ENCODE peak calls at places on chromosomes 1 and 21, in six cellular contexts. One of them, this sample, is unnamed.

GRCh38 chr21:18987515-18988026 is 584.0 kb upstream of the TMPRSS15 start:
- DNase-seq in DND-41: no peak
- DNase-seq in foreskin fibroblast: no peak
- DNase-seq in GM10248: no peak
- DNase-seq in cardiac fibroblast: no peak
- DNase-seq in stomach: no peak
- DNase-seq in this sample: no peak

GRCh38 chr1:39758556-39759435 is 12.4 kb downstream of the OXCT2 start:
- DNase-seq in DND-41: no peak
- DNase-seq in foreskin fibroblast: no peak
- DNase-seq in GM10248: no peak
- DNase-seq in cardiac fibroblast: no peak
- DNase-seq in stomach: no peak
- DNase-seq in this sample: no peak

GRCh38 chr1:39816431-39817090 is 27.9 kb upstream of the BMP8B start:
- DNase-seq in DND-41: peak
- DNase-seq in foreskin fibroblast: peak
- DNase-seq in GM10248: peak
- DNase-seq in cardiac fibroblast: peak
- DNase-seq in stomach: peak
- DNase-seq in this sample: peak

GRCh38 chr1:108643492-108644333 is 17.2 kb downstream of the HENMT1 start:
- DNase-seq in DND-41: peak
- DNase-seq in foreskin fibroblast: peak
- DNase-seq in GM10248: peak
- DNase-seq in cardiac fibroblast: peak
- DNase-seq in stomach: peak
- DNase-seq in this sample: peak

GRCh38 chr1:176897350-176898236 is 266.9 kb downstream of the ASTN1 start:
- DNase-seq in DND-41: peak
- DNase-seq in foreskin fibroblast: peak
- DNase-seq in GM10248: peak
- DNase-seq in cardiac fibroblast: peak
- DNase-seq in stomach: peak
- DNase-seq in this sample: peak

GRCh38 chr1:39407496-39407888 is 83.9 kb upstream of the BMP8A start:
- DNase-seq in DND-41: no peak
- DNase-seq in foreskin fibroblast: no peak
- DNase-seq in GM10248: no peak
- DNase-seq in cardiac fibroblast: no peak
- DNase-seq in stomach: no peak
- DNase-seq in this sample: no peak

GRCh38 chr1:108560143-108560429 is 186 bp downstream of the EEIG2 start:
- DNase-seq in DND-41: no peak
- DNase-seq in foreskin fibroblast: no peak
- DNase-seq in GM10248: no peak
- DNase-seq in cardiac fibroblast: peak
- DNase-seq in stomach: no peak
- DNase-seq in this sample: no peak

GRCh38 chr1:200112308-200112707 is 84.8 kb downstream of the NR5A2 start:
- DNase-seq in DND-41: no peak
- DNase-seq in foreskin fibroblast: peak
- DNase-seq in GM10248: no peak
- DNase-seq in cardiac fibroblast: no peak
- DNase-seq in stomach: no peak
- DNase-seq in this sample: no peak

GRCh38 chr1:94068831-94069648 is 51.9 kb downstream of the ABCA4 start:
- DNase-seq in DND-41: no peak
- DNase-seq in foreskin fibroblast: peak
- DNase-seq in GM10248: no peak
- DNase-seq in cardiac fibroblast: peak
- DNase-seq in stomach: peak
- DNase-seq in this sample: no peak

GRCh38 chr1:53949651-53950050 is 3.5 kb downstream of the LRRC42 start:
- DNase-seq in DND-41: peak
- DNase-seq in foreskin fibroblast: no peak
- DNase-seq in GM10248: no peak
- DNase-seq in cardiac fibroblast: no peak
- DNase-seq in stomach: no peak
- DNase-seq in this sample: no peak

GRCh38 chr1:214219916-214220315 is 61.0 kb upstream of the SMYD2 start:
- DNase-seq in DND-41: no peak
- DNase-seq in foreskin fibroblast: no peak
- DNase-seq in GM10248: no peak
- DNase-seq in cardiac fibroblast: no peak
- DNase-seq in stomach: no peak
- DNase-seq in this sample: no peak

GRCh38 chr1:68087184-68087583 is 36.8 kb upstream of the DIRAS3 start:
- DNase-seq in DND-41: no peak
- DNase-seq in foreskin fibroblast: no peak
- DNase-seq in GM10248: no peak
- DNase-seq in cardiac fibroblast: no peak
- DNase-seq in stomach: no peak
- DNase-seq in this sample: no peak

GRCh38 chr1:8026976-8027747 is 1.1 kb upstream of the ERRFI1 start:
- DNase-seq in DND-41: no peak
- DNase-seq in foreskin fibroblast: peak
- DNase-seq in GM10248: peak
- DNase-seq in cardiac fibroblast: peak
- DNase-seq in stomach: peak
- DNase-seq in this sample: no peak

GRCh38 chr1:77288275-77288674 is 6.5 kb downstream of the AK5 start:
- DNase-seq in DND-41: no peak
- DNase-seq in foreskin fibroblast: peak
- DNase-seq in GM10248: no peak
- DNase-seq in cardiac fibroblast: peak
- DNase-seq in stomach: no peak
- DNase-seq in this sample: peak

GRCh38 chr1:71089536-71090270 is 8.9 kb upstream of the ZRANB2 start:
- DNase-seq in DND-41: no peak
- DNase-seq in foreskin fibroblast: peak
- DNase-seq in GM10248: no peak
- DNase-seq in cardiac fibroblast: peak
- DNase-seq in stomach: no peak
- DNase-seq in this sample: peak
- TF ChIP-seq CTCF in DND-41: no peak
- TF ChIP-seq CTCF in foreskin fibroblast: no peak
- TF ChIP-seq CTCF in GM10248: no peak
- TF ChIP-seq CTCF in cardiac fibroblast: no peak
- TF ChIP-seq CTCF in stomach: no peak
- TF ChIP-seq CTCF in this sample: no peak

GRCh38 chr1:222794656-222795474 is 20.0 kb upstream of the DISP1 start:
- DNase-seq in DND-41: no peak
- DNase-seq in foreskin fibroblast: peak
- DNase-seq in GM10248: no peak
- DNase-seq in cardiac fibroblast: no peak
- DNase-seq in stomach: peak
- DNase-seq in this sample: no peak
- TF ChIP-seq CTCF in DND-41: no peak
- TF ChIP-seq CTCF in foreskin fibroblast: no peak
- TF ChIP-seq CTCF in GM10248: no peak
- TF ChIP-seq CTCF in cardiac fibroblast: peak
- TF ChIP-seq CTCF in stomach: no peak
- TF ChIP-seq CTCF in this sample: peak

DNA sequence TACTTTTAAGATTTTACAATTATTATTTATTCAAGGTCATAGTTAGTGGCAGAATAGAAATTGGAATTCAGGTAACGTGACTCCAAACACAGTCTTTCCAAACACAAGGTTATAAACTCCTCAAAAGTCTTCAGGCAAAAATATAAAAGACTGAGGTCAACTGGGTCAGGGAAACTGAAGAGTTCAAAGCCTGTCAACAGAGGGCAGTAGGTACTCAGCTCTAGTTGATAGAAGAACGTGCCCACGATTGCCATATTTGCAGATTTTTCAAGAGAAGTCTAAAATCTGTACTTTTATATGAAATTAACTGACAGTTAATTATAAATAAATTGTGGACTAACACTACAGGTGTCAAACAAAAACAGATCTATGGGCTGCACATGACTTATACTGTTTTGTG is 135.0 kb downstream of the LHX4 start:
- DNase-seq in DND-41: no peak
- DNase-seq in foreskin fibroblast: no peak
- DNase-seq in GM10248: no peak
- DNase-seq in cardiac fibroblast: no peak
- DNase-seq in stomach: no peak
- DNase-seq in this sample: peak
- TF ChIP-seq CTCF in DND-41: peak
- TF ChIP-seq CTCF in foreskin fibroblast: no peak
- TF ChIP-seq CTCF in GM10248: no peak
- TF ChIP-seq CTCF in cardiac fibroblast: peak
- TF ChIP-seq CTCF in stomach: no peak
- TF ChIP-seq CTCF in this sample: no peak

GRCh38 chr1:162310337-162310736 is 66.3 kb downstream of the SPATA46 start:
- DNase-seq in DND-41: no peak
- DNase-seq in foreskin fibroblast: peak
- DNase-seq in GM10248: no peak
- DNase-seq in cardiac fibroblast: no peak
- DNase-seq in stomach: no peak
- DNase-seq in this sample: peak

GRCh38 chr1:162315673-162316072 is 61.0 kb downstream of the SPATA46 start:
- DNase-seq in DND-41: no peak
- DNase-seq in foreskin fibroblast: no peak
- DNase-seq in GM10248: no peak
- DNase-seq in cardiac fibroblast: no peak
- DNase-seq in stomach: no peak
- DNase-seq in this sample: no peak

GRCh38 chr1:162316187-162316586 is 60.5 kb downstream of the SPATA46 start:
- DNase-seq in DND-41: peak
- DNase-seq in foreskin fibroblast: no peak
- DNase-seq in GM10248: no peak
- DNase-seq in cardiac fibroblast: no peak
- DNase-seq in stomach: no peak
- DNase-seq in this sample: no peak

GRCh38 chr1:162317659-162318058 is 59.0 kb downstream of the SPATA46 start:
- DNase-seq in DND-41: no peak
- DNase-seq in foreskin fibroblast: no peak
- DNase-seq in GM10248: no peak
- DNase-seq in cardiac fibroblast: no peak
- DNase-seq in stomach: no peak
- DNase-seq in this sample: no peak

GRCh38 chr1:162314226-162314625 is 62.4 kb downstream of the SPATA46 start:
- DNase-seq in DND-41: no peak
- DNase-seq in foreskin fibroblast: peak
- DNase-seq in GM10248: no peak
- DNase-seq in cardiac fibroblast: no peak
- DNase-seq in stomach: no peak
- DNase-seq in this sample: no peak
- TF ChIP-seq CTCF in DND-41: no peak
- TF ChIP-seq CTCF in foreskin fibroblast: no peak
- TF ChIP-seq CTCF in GM10248: no peak
- TF ChIP-seq CTCF in cardiac fibroblast: no peak
- TF ChIP-seq CTCF in stomach: no peak
- TF ChIP-seq CTCF in this sample: no peak

GRCh38 chr1:145872421-145872891 is 13.2 kb downstream of the ANKRD35 start:
- DNase-seq in DND-41: no peak
- DNase-seq in foreskin fibroblast: peak
- DNase-seq in GM10248: no peak
- DNase-seq in cardiac fibroblast: peak
- DNase-seq in stomach: peak
- DNase-seq in this sample: no peak

GRCh38 chr1:145868232-145868631 is 9.4 kb upstream of the PIAS3 start:
- DNase-seq in DND-41: no peak
- DNase-seq in foreskin fibroblast: no peak
- DNase-seq in GM10248: no peak
- DNase-seq in cardiac fibroblast: no peak
- DNase-seq in stomach: no peak
- DNase-seq in this sample: no peak

GRCh38 chr1:145874646-145875045 is 11.0 kb downstream of the ANKRD35 start:
- DNase-seq in DND-41: no peak
- DNase-seq in foreskin fibroblast: no peak
- DNase-seq in GM10248: no peak
- DNase-seq in cardiac fibroblast: no peak
- DNase-seq in stomach: no peak
- DNase-seq in this sample: no peak

GRCh38 chr1:145871994-145872411 is 13.1 kb upstream of the PIAS3 start:
- DNase-seq in DND-41: no peak
- DNase-seq in foreskin fibroblast: peak
- DNase-seq in GM10248: peak
- DNase-seq in cardiac fibroblast: peak
- DNase-seq in stomach: peak
- DNase-seq in this sample: no peak
- TF ChIP-seq CTCF in DND-41: no peak
- TF ChIP-seq CTCF in foreskin fibroblast: no peak
- TF ChIP-seq CTCF in GM10248: no peak
- TF ChIP-seq CTCF in cardiac fibroblast: no peak
- TF ChIP-seq CTCF in stomach: no peak
- TF ChIP-seq CTCF in this sample: no peak

DNA sequence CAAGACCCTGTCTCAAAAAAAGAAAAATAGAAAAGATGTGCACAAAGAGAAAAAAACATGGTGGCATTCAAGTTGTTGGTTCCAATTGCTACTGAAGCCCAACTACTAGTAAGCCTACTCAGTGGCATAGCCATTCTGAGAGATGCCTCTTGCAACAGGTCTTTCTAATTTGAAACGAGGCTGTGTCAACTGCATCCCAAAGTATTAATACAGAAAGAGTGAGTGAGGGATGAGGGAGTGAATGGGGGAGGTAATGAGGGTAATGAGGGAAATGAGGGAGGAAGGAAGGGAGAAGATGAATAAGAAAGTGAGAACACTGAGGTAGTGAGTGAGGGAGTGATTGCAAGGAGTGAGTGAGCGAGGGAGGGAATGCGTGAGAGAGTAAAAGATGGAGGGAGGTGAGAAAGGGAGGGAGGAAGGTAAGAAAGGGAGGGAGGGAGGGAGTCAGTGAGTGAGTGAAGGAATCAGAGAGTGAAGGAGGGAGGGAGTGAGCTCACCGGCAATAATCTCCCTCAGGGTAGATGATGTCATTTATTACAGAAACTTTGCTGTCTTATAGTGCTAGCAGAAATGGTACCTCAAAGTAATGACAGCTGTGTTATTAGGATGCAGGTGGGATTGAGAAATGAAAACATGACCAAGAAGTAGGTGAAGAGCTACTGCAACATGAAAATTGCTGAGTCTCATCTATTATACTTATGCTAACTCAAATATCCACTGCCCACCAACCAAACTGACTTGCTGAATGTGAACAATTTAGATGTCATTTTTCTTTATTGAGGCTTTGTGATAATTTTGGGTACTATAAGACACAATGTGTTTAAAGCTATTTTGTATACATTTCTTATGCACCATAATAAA is 75.6 kb upstream of the ADAM30 start:
- DNase-seq in DND-41: no peak
- DNase-seq in foreskin fibroblast: peak
- DNase-seq in GM10248: no peak
- DNase-seq in cardiac fibroblast: no peak
- DNase-seq in stomach: no peak
- DNase-seq in this sample: no peak
- TF ChIP-seq CTCF in DND-41: no peak
- TF ChIP-seq CTCF in foreskin fibroblast: no peak
- TF ChIP-seq CTCF in GM10248: no peak
- TF ChIP-seq CTCF in cardiac fibroblast: no peak
- TF ChIP-seq CTCF in stomach: no peak
- TF ChIP-seq CTCF in this sample: no peak

GRCh38 chr1:180566495-180566894 is 7.7 kb downstream of the OVAAL start:
- DNase-seq in DND-41: no peak
- DNase-seq in foreskin fibroblast: no peak
- DNase-seq in GM10248: no peak
- DNase-seq in cardiac fibroblast: no peak
- DNase-seq in stomach: no peak
- DNase-seq in this sample: no peak
- TF ChIP-seq CTCF in DND-41: no peak
- TF ChIP-seq CTCF in foreskin fibroblast: no peak
- TF ChIP-seq CTCF in GM10248: no peak
- TF ChIP-seq CTCF in cardiac fibroblast: no peak
- TF ChIP-seq CTCF in stomach: no peak
- TF ChIP-seq CTCF in this sample: no peak

This sample was measured in MCF 10A.